ENCODE peak calls at places on chromosomes 16 and 17, in six cellular contexts. One of them, this sample, is unnamed.

GRCh38 chr17:59366040-59366757 is 34.7 kb downstream of the YPEL2 start:
- DNase-seq in AG04450: no peak
- DNase-seq in T-helper 2 cell: no peak
- DNase-seq in HFF-Myc: no peak
- DNase-seq in T follicular helper cell: no peak
- DNase-seq in lower leg skin: no peak
- DNase-seq in this sample: no peak

GRCh38 chr16:57395026-57395425 is 9.5 kb upstream of the CCL17 start:
- DNase-seq in T follicular helper cell: no peak
- DNase-seq in HFF-Myc: no peak
- DNase-seq in lower leg skin: no peak
- DNase-seq in T-helper 2 cell: no peak
- DNase-seq in AG04450: no peak
- DNase-seq in this sample: no peak

GRCh38 chr16:89822188-89823086 is 5.8 kb upstream of the SPIRE2 start:
- DNase-seq in T follicular helper cell: no peak
- DNase-seq in lower leg skin: no peak
- DNase-seq in AG04450: no peak
- DNase-seq in HFF-Myc: no peak
- DNase-seq in T-helper 2 cell: no peak
- DNase-seq in this sample: no peak

GRCh38 chr16:8936421-8936820 is 27.3 kb downstream of the USP7 start:
- DNase-seq in T-helper 2 cell: peak
- DNase-seq in AG04450: no peak
- DNase-seq in HFF-Myc: no peak
- DNase-seq in lower leg skin: no peak
- DNase-seq in T follicular helper cell: peak
- DNase-seq in this sample: peak

GRCh38 chr17:15287533-15288267 is 22.6 kb upstream of the PMP22 start:
- DNase-seq in T-helper 2 cell: no peak
- DNase-seq in AG04450: no peak
- DNase-seq in HFF-Myc: no peak
- DNase-seq in T follicular helper cell: no peak
- DNase-seq in lower leg skin: no peak
- DNase-seq in this sample: no peak

GRCh38 chr16:57283214-57283955 is 1.1 kb downstream of the PLLP start:
- DNase-seq in HFF-Myc: no peak
- DNase-seq in T-helper 2 cell: no peak
- DNase-seq in T follicular helper cell: no peak
- DNase-seq in AG04450: no peak
- DNase-seq in lower leg skin: no peak
- DNase-seq in this sample: no peak

GRCh38 chr17:61305024-61305423 is 94.6 kb upstream of the TBX2 start:
- DNase-seq in AG04450: no peak
- DNase-seq in lower leg skin: no peak
- DNase-seq in HFF-Myc: no peak
- DNase-seq in T-helper 2 cell: no peak
- DNase-seq in T follicular helper cell: no peak
- DNase-seq in this sample: no peak

GRCh38 chr17:47957591-47958490 is at the start of gene PRR15L:
- DNase-seq in T-helper 2 cell: no peak
- DNase-seq in lower leg skin: no peak
- DNase-seq in T follicular helper cell: no peak
- DNase-seq in HFF-Myc: no peak
- DNase-seq in AG04450: no peak
- DNase-seq in this sample: no peak

GRCh38 chr16:85819711-85820110 is 20.2 kb downstream of the COX4I1 start:
- DNase-seq in HFF-Myc: no peak
- DNase-seq in T-helper 2 cell: no peak
- DNase-seq in T follicular helper cell: no peak
- DNase-seq in AG04450: no peak
- DNase-seq in lower leg skin: no peak
- DNase-seq in this sample: no peak

GRCh38 chr16:48232459-48233040 is 11.6 kb upstream of the LONP2 start:
- DNase-seq in T follicular helper cell: no peak
- DNase-seq in T-helper 2 cell: no peak
- DNase-seq in AG04450: no peak
- DNase-seq in HFF-Myc: no peak
- DNase-seq in lower leg skin: no peak
- DNase-seq in this sample: no peak

GRCh38 chr17:29251969-29252866 is 5.6 kb downstream of the CRYBA1 start:
- DNase-seq in T follicular helper cell: no peak
- DNase-seq in AG04450: no peak
- DNase-seq in lower leg skin: no peak
- DNase-seq in T-helper 2 cell: no peak
- DNase-seq in HFF-Myc: peak
- DNase-seq in this sample: peak

GRCh38 chr17:5329784-5330557 is 47.9 kb downstream of the RABEP1 start:
- DNase-seq in HFF-Myc: no peak
- DNase-seq in AG04450: no peak
- DNase-seq in T-helper 2 cell: no peak
- DNase-seq in T follicular helper cell: no peak
- DNase-seq in lower leg skin: no peak
- DNase-seq in this sample: no peak

GRCh38 chr17:65589321-65589720 is 27.9 kb upstream of the AXIN2 start:
- DNase-seq in HFF-Myc: peak
- DNase-seq in lower leg skin: no peak
- DNase-seq in T-helper 2 cell: no peak
- DNase-seq in AG04450: no peak
- DNase-seq in T follicular helper cell: no peak
- DNase-seq in this sample: no peak

GRCh38 chr16:51922476-51922875 is 624.5 kb downstream of the TOX3 start:
- DNase-seq in T follicular helper cell: no peak
- DNase-seq in HFF-Myc: no peak
- DNase-seq in lower leg skin: no peak
- DNase-seq in AG04450: no peak
- DNase-seq in T-helper 2 cell: no peak
- DNase-seq in this sample: no peak

GRCh38 chr17:68456529-68457167 is 648 bp downstream of the WIPI1 start:
- DNase-seq in AG04450: peak
- DNase-seq in T follicular helper cell: no peak
- DNase-seq in T-helper 2 cell: no peak
- DNase-seq in HFF-Myc: peak
- DNase-seq in lower leg skin: peak
- DNase-seq in this sample: peak

GRCh38 chr16:30740364-30741251 is 7.6 kb upstream of the PHKG2 start:
- DNase-seq in T-helper 2 cell: no peak
- DNase-seq in AG04450: no peak
- DNase-seq in HFF-Myc: peak
- DNase-seq in lower leg skin: peak
- DNase-seq in T follicular helper cell: no peak
- DNase-seq in this sample: no peak